ENCODE peak calls at places on chromosome 19, in six cellular contexts. J is H9, T is IMR-90, X is trophoblast cell, R is neuronal stem cell, W is H1. U is an unnamed sample.

GRCh38 chr19:49064768-49065611 is at the start of gene NTF4:
- DNase-seq in R (peak), J (peak), T (no peak), W (no peak), X (peak), U (peak)

GRCh38 chr19:34184880-34185491 is 12.7 kb downstream of the LSM14A start:
- DNase-seq in J (no peak), W (no peak), R (no peak), X (no peak), T (no peak), U (no peak)

GRCh38 chr19:35031072-35031881 is 1.0 kb downstream of the SCN1B start:
- DNase-seq in J (peak), T (peak), R (no peak), X (no peak), W (no peak), U (peak)

GRCh38 chr19:19643158-19644053 is at the start of gene GMIP:
- DNase-seq in W (no peak), T (peak), J (peak), R (peak), X (peak), U (peak)

GRCh38 chr19:48636859-48637448 is at the start of gene DBP:
- DNase-seq in J (peak), T (no peak), X (no peak), W (no peak), R (no peak), U (no peak)

GRCh38 chr19:46353730-46354528 is 7.0 kb downstream of the PPP5C start:
- DNase-seq in R (no peak), W (no peak), X (no peak), T (no peak), J (no peak), U (no peak)

GRCh38 chr19:9381367-9381785 is 18.6 kb downstream of the ZNF177 start:
- DNase-seq in X (no peak), J (no peak), W (no peak), R (no peak), T (no peak), U (peak)

GRCh38 chr19:19527371-19527656 is 1.4 kb upstream of the YJEFN3 start:
- DNase-seq in X (no peak), J (no peak), T (no peak), R (no peak), W (no peak), U (no peak)

GRCh38 chr19:20661150-20661819 is at the start of gene ZNF626:
- DNase-seq in X (peak), R (peak), J (peak), T (peak), W (peak), U (peak)

GRCh38 chr19:21127001-21127400 is 14.8 kb upstream of the ZNF431 start:
- DNase-seq in T (no peak), X (no peak), R (no peak), J (no peak), W (no peak), U (no peak)

GRCh38 chr19:50490991-50491472 is 14.4 kb upstream of the GARIN5A start:
- DNase-seq in X (no peak), T (no peak), W (no peak), R (no peak), J (peak), U (no peak)

GRCh38 chr19:29878973-29879654 is 62.9 kb upstream of the URI1 start:
- DNase-seq in W (no peak), T (peak), X (no peak), J (peak), R (no peak), U (peak)

GRCh38 chr19:41427647-41428480 is 690 bp upstream of the B3GNT8 start:
- DNase-seq in T (no peak), W (no peak), J (peak), X (no peak), R (no peak), U (peak)

GRCh38 chr19:7507884-7508283 is 8.0 kb upstream of the ZNF358 start:
- DNase-seq in W (peak), R (no peak), X (peak), J (peak), T (peak), U (peak)

GRCh38 chr19:18220632-18221275 is 5.5 kb downstream of the PDE4C start:
- DNase-seq in W (no peak), T (no peak), R (no peak), J (peak), X (no peak), U (peak)

GRCh38 chr19:30069535-30070197 is 127.6 kb downstream of the URI1 start:
- DNase-seq in R (no peak), X (no peak), W (no peak), J (peak), T (no peak), U (no peak)

GRCh38 chr19:41871573-41872383 is 5.3 kb upstream of the CD79A start:
- DNase-seq in W (no peak), T (no peak), X (no peak), R (no peak), J (no peak), U (peak)

GRCh38 chr19:6267552-6268381 is 12.0 kb downstream of the MLLT1 start:
- DNase-seq in W (no peak), T (peak), R (no peak), X (no peak), J (no peak), U (no peak)
- H3K23ac ChIP-seq in W (no peak), T (no peak), R (no peak), X (no peak), J (no peak), U (no peak)

GRCh38 chr19:13012690-13013608 is 17.7 kb downstream of the NFIX start:
- DNase-seq in T (peak), W (no peak), J (peak), R (no peak), X (peak), U (peak)

GRCh38 chr19:13015361-13016231 is 20.3 kb downstream of the NFIX start:
- DNase-seq in T (peak), J (peak), X (no peak), W (no peak), R (no peak), U (peak)

GRCh38 chr19:13014921-13015280 is 19.6 kb downstream of the NFIX start:
- DNase-seq in W (no peak), T (no peak), R (no peak), J (no peak), X (no peak), U (no peak)

GRCh38 chr19:13013649-13014048 is 18.4 kb downstream of the NFIX start:
- DNase-seq in J (no peak), T (no peak), X (no peak), R (no peak), W (no peak), U (no peak)

DNA sequence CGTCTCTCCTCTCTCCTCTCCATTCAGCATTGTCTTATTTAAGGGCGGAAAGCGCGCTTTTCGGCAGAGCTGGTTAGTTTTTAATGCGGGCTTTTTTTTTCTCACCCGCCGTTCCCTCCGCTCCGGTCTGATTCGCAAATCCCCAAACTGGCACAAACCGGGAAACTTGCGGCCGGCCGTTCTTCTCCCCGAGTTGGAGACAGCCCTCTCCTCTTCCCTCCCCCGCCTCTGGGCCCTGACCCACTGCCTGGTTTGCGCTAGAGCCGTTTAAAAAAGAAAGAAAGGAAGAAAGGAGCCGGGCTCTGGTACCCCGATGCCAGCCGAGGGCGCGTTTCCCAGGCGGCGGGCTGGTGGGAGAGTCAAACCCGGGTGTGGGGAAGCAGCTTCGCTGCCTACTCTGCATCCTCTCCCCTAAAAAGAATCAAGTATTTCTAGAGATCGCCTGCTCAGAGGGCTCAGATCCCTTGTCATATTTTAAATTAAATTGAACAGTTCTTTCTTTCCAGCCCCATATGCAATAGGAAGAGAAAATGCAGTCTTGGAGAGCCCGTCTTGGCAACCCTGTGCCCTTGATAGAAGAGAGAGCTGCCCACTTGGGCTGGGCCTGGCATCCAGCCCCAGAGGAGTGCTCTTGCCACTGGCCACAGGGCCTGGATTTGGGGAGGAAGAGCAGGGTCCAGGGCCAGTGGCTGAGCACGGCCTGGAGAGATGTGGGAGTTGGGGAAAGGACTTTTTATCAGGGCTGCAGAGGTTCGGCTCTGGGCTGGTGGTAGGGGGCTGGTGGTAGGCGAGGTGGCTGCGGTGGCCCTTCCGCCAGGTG is 19.0 kb downstream of the NFIX start:
- DNase-seq in W (no peak), R (no peak), J (peak), X (no peak), T (no peak), U (peak)
- H3K23ac ChIP-seq in W (no peak), R (peak), J (no peak), X (no peak), T (no peak), U (no peak)

GRCh38 chr19:36139473-36140288 is at the start of gene CAPNS1:
- DNase-seq in T (peak), W (peak), X (peak), J (peak), R (peak), U (peak)
- H3K23ac ChIP-seq in T (peak), W (no peak), X (peak), J (no peak), R (peak), U (peak)

GRCh38 chr19:663682-664117 is 686 bp upstream of the RNF126 start:
- DNase-seq in R (no peak), T (no peak), J (no peak), X (no peak), W (no peak), U (no peak)

GRCh38 chr19:660793-661426 is 2.1 kb downstream of the RNF126 start:
- DNase-seq in J (no peak), R (no peak), X (no peak), T (no peak), W (no peak), U (no peak)

GRCh38 chr19:661427-662196 is 1.4 kb downstream of the RNF126 start:
- DNase-seq in T (no peak), R (no peak), X (no peak), W (no peak), J (no peak), U (no peak)

GRCh38 chr19:662962-663681 is at the start of gene RNF126:
- DNase-seq in W (peak), R (peak), J (peak), T (peak), X (peak), U (peak)

GRCh38 chr19:662207-662961 is 630 bp downstream of the RNF126 start:
- DNase-seq in J (no peak), W (no peak), T (peak), R (no peak), X (no peak), U (peak)
- H3K23ac ChIP-seq in J (no peak), W (no peak), T (peak), R (peak), X (no peak), U (peak)

DNA sequence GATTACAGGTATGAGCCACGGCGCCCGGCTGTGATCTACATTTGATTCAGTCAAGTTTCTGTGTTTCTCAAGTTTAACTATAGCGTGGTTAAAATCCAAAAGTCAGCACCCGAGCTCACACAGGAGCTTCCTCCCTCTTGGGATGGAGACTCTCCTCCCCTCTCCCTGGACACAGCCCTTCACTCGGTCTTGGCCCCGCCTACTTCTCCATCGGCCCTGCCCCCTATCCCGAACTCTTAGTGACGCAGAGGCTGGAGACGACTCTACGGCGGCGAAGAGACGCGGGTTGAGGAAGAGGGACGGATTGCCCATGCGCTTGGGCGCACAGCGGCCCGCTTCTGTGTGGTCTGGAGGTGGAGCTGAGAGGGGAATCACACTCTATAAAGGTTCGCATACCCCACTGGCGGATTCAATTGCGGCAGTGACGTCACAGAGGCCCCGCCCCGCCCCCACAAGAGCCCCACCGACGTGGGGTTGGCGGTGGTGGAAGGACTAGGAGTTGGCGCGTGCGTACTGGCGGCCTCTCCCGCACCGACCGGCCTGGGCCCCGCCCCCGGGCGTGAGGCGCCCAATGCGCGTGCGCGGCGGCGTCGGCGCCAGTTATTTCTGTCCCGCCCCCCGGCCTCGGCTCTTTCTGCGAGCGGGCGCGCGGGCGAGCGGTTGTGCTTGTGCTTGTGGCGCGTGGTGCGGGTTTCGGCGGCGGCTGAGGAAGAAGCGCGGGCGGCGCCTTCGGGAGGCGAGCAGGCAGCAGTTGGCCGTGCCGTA is at the start of gene TRIM28:
- DNase-seq in X (peak), W (peak), J (peak), T (peak), R (peak), U (peak)
- H3K23ac ChIP-seq in X (no peak), W (no peak), J (no peak), T (peak), R (peak), U (peak)

GRCh38 chr19:38441660-38442348 is 8.3 kb downstream of the RYR1 start:
- DNase-seq in W (no peak), J (peak), T (no peak), X (no peak), R (no peak), U (peak)
- H3K23ac ChIP-seq in W (no peak), J (no peak), T (no peak), X (no peak), R (peak), U (no peak)

DNA sequence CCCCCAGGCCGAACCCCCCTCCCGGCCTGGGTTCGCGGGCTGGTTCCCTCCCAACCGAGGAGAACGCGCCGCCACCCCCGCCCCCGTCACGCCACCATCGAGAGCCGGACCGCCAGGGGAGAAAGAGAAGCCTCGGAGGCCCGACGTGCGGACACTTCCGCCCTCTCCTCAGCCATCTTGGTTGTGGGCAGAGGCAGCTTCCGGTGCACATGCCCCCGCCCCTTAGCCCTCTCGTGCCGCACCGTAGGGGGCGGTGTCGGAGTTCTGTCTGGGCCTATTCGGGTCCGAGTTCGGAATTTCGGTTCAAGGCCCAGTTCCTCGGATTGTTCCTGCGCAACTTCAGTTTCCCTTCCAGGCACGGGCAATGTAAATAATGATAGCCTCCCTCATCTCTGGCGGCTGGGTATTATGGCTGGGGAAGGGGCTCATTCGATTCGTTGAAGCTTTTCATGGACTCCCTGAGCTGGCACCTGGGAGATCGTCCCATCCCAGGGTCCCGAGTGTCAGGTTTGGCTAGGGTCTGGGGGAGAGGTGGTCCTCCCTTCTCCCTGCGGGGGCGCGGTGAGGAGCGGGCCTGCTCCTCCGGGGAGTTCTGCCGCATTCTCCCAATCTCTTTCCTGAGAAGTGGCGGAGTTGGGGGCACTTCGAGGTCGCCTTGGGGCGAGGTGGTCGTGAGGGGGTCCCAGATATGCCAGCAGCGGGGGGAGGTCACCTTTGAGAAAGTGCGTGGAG is at the start of the genes IER2 and STX10:
- DNase-seq in J (peak), W (no peak), R (peak), T (peak), X (peak), U (peak)
- H3K23ac ChIP-seq in J (no peak), W (no peak), R (peak), T (peak), X (peak), U (peak)

GRCh38 chr19:16470911-16471811 is 609 bp downstream of the EPS15L1 start:
- DNase-seq in R (no peak), X (no peak), T (peak), W (no peak), J (no peak), U (peak)
- H3K23ac ChIP-seq in R (peak), X (no peak), T (peak), W (no peak), J (peak), U (no peak)

GRCh38 chr19:4399871-4400768 is at the start of gene SH3GL1:
- DNase-seq in T (peak), W (peak), R (peak), J (peak), X (peak), U (peak)

GRCh38 chr19:4401482-4402170 is 814 bp upstream of the CHAF1A start:
- DNase-seq in X (no peak), T (no peak), R (no peak), J (no peak), W (no peak), U (no peak)

GRCh38 chr19:4403005-4403761 is 743 bp downstream of the CHAF1A start:
- DNase-seq in T (no peak), W (no peak), R (no peak), J (peak), X (no peak), U (peak)

GRCh38 chr19:4405977-4406376 is 3.5 kb downstream of the CHAF1A start:
- DNase-seq in W (no peak), R (no peak), X (no peak), J (peak), T (no peak), U (no peak)

GRCh38 chr19:4402171-4403004 is at the start of gene CHAF1A:
- DNase-seq in X (peak), T (peak), J (peak), R (peak), W (peak), U (peak)
- H3K23ac ChIP-seq in X (peak), T (peak), J (no peak), R (peak), W (no peak), U (peak)

GRCh38 chr19:2476451-2477140 is 669 bp downstream of the GADD45B start:
- DNase-seq in W (no peak), X (peak), T (peak), R (no peak), J (no peak), U (peak)
- H3K23ac ChIP-seq in W (no peak), X (no peak), T (peak), R (peak), J (no peak), U (peak)

U was measured in mesendoderm.